ENCODE peak calls at places on chromosomes 16 and 17, in ten cellular contexts. C is breast epithelium, U is DND-41, A is ovary, F is cardiac muscle cell, B is ascending aorta, T is body of pancreas, E is stomach, J is mucosa of descending colon, V is AG09309. L is an unnamed sample.

GRCh38 chr16:2507052-2507678 is 6.6 kb upstream of the ATP6V0C start:
- DNase-seq in C (no peak), J (peak), F (no peak), V (no peak), A (no peak), E (no peak), U (no peak), T (peak), B (no peak), L (no peak)

GRCh38 chr17:45990836-45991235 is 8.2 kb upstream of the STH start:
- DNase-seq in B (no peak), A (no peak), U (no peak), T (no peak), E (no peak), J (no peak), V (no peak), C (no peak), F (no peak), L (no peak)

GRCh38 chr17:40520991-40521453 is 19.6 kb upstream of the TNS4 start:
- DNase-seq in V (no peak), A (no peak), T (no peak), U (no peak), E (no peak), F (no peak), B (no peak), J (no peak), C (peak), L (no peak)

GRCh38 chr16:1920727-1921155 is 2.5 kb upstream of the HS3ST6 start:
- DNase-seq in F (peak), C (no peak), U (no peak), V (no peak), E (peak), T (peak), A (no peak), B (no peak), J (no peak), L (no peak)

GRCh38 chr17:19482571-19482970 is 51.1 kb upstream of the SLC47A1 start:
- DNase-seq in E (no peak), U (no peak), C (no peak), V (no peak), B (no peak), J (no peak), T (no peak), A (no peak), F (no peak), L (no peak)

GRCh38 chr17:21493993-21494392 is 117.8 kb downstream of the KCNJ12 start:
- DNase-seq in C (no peak), A (no peak), F (no peak), T (no peak), B (no peak), U (no peak), V (no peak), J (no peak), E (no peak), L (no peak)

GRCh38 chr16:28081391-28081790 is 17.9 kb upstream of the GSG1L start:
- DNase-seq in V (no peak), F (no peak), T (no peak), B (no peak), E (no peak), U (no peak), A (no peak), J (no peak), C (no peak), L (no peak)

GRCh38 chr17:31684901-31685300 is 174.1 kb downstream of the COPRS start:
- DNase-seq in C (no peak), U (no peak), T (no peak), V (no peak), A (no peak), E (no peak), J (no peak), B (no peak), F (no peak), L (no peak)

GRCh38 chr17:57574040-57574513 is 171.0 kb downstream of the CCDC182 start:
- DNase-seq in T (peak), A (no peak), V (no peak), C (no peak), B (peak), F (no peak), E (no peak), U (no peak), J (no peak), L (no peak)

GRCh38 chr16:86635181-86635580 is 56.8 kb downstream of the FOXL1 start:
- DNase-seq in F (no peak), U (no peak), B (no peak), T (no peak), E (no peak), V (no peak), C (no peak), A (no peak), J (no peak), L (no peak)

GRCh38 chr16:85476389-85476788 is 136.7 kb upstream of the GSE1 start:
- DNase-seq in U (no peak), B (no peak), T (no peak), E (no peak), C (no peak), J (no peak), A (no peak), F (no peak), V (no peak), L (no peak)

GRCh38 chr16:82995927-82996441 is 369.2 kb downstream of the CDH13 start:
- DNase-seq in A (no peak), U (no peak), C (no peak), E (no peak), B (no peak), V (peak), J (no peak), T (no peak), F (no peak), L (no peak)

GRCh38 chr17:16178836-16179235 is 36.5 kb downstream of the NCOR1 start:
- DNase-seq in F (no peak), B (no peak), C (no peak), V (no peak), A (no peak), E (no peak), T (no peak), J (no peak), U (no peak), L (no peak)

GRCh38 chr17:7955414-7956042 is 23.5 kb downstream of the CNTROB start:
- DNase-seq in A (no peak), C (no peak), U (no peak), V (no peak), J (no peak), F (no peak), E (no peak), T (no peak), B (no peak), L (no peak)

GRCh38 chr16:53695070-53695469 is 8.6 kb downstream of the RPGRIP1L start:
- DNase-seq in T (no peak), U (no peak), V (peak), C (no peak), A (no peak), J (no peak), E (no peak), F (no peak), B (no peak), L (no peak)

GRCh38 chr16:68492151-68492500 is 43.8 kb upstream of the SMPD3 start:
- DNase-seq in F (no peak), B (no peak), U (no peak), E (no peak), J (no peak), T (no peak), C (no peak), V (no peak), A (no peak), L (no peak)

GRCh38 chr16:2866422-2866821 is 8.5 kb upstream of the PRSS22 start:
- DNase-seq in T (no peak), E (no peak), V (no peak), U (no peak), C (no peak), F (no peak), A (no peak), J (no peak), B (no peak), L (no peak)

GRCh38 chr17:64448665-64449512 is at the start of gene MILR1:
- DNase-seq in U (no peak), C (no peak), A (peak), E (no peak), J (no peak), B (no peak), T (no peak), F (no peak), V (peak), L (no peak)

GRCh38 chr17:83150369-83151055 is 71.1 kb downstream of the METRNL start:
- DNase-seq in F (no peak), B (no peak), T (no peak), U (no peak), E (no peak), A (no peak), J (no peak), V (no peak), C (peak), L (peak)

GRCh38 chr16:29198731-29199521 is 207.6 kb downstream of the NPIPB11 start:
- DNase-seq in A (no peak), V (no peak), J (no peak), T (no peak), E (no peak), C (peak), U (peak), B (no peak), F (no peak), L (no peak)

GRCh38 chr16:80931985-80932720 is 74.5 kb downstream of the CMC2 start:
- DNase-seq in E (peak), A (peak), B (no peak), C (peak), F (peak), J (peak), T (peak), U (no peak), V (peak), L (peak)

GRCh38 chr16:22638393-22639206 is 127.9 kb downstream of the NPIPB5 start:
- DNase-seq in E (no peak), F (no peak), A (no peak), C (no peak), U (no peak), J (no peak), V (peak), T (no peak), B (no peak), L (no peak)

GRCh38 chr17:35679007-35679682 is 52.3 kb upstream of the RASL10B start:
- DNase-seq in A (no peak), U (no peak), T (no peak), C (no peak), B (no peak), V (no peak), F (no peak), J (no peak), E (no peak), L (no peak)

GRCh38 chr16:57502048-57502775 is 15.9 kb upstream of the DOK4 start:
- DNase-seq in A (no peak), U (no peak), J (no peak), F (no peak), V (no peak), E (no peak), T (no peak), B (no peak), C (no peak), L (no peak)

GRCh38 chr16:85284138-85284897 is 172.0 kb upstream of the CIBAR2 start:
- DNase-seq in V (no peak), F (no peak), T (no peak), C (no peak), U (no peak), E (no peak), B (no peak), J (no peak), A (no peak), L (no peak)

GRCh38 chr17:77282524-77283515 is 142.1 kb downstream of the SEC14L1 start:
- DNase-seq in C (peak), F (no peak), T (peak), A (no peak), V (no peak), B (no peak), E (peak), J (peak), U (no peak), L (no peak)

GRCh38 chr16:55759983-55760664 is 72.8 kb downstream of the CES1 start:
- DNase-seq in T (no peak), F (peak), V (no peak), U (no peak), J (peak), A (no peak), E (no peak), C (no peak), B (no peak), L (no peak)

GRCh38 chr17:7217113-7217987 is 2.3 kb downstream of the DLG4 start:
- DNase-seq in J (no peak), C (no peak), E (peak), U (peak), V (no peak), B (no peak), A (no peak), F (peak), T (peak), L (no peak)

GRCh38 chr17:21370430-21370829 is 5.7 kb upstream of the KCNJ12 start:
- DNase-seq in E (no peak), J (no peak), C (no peak), B (no peak), U (no peak), F (peak), T (no peak), A (no peak), V (no peak), L (no peak)

DNA sequence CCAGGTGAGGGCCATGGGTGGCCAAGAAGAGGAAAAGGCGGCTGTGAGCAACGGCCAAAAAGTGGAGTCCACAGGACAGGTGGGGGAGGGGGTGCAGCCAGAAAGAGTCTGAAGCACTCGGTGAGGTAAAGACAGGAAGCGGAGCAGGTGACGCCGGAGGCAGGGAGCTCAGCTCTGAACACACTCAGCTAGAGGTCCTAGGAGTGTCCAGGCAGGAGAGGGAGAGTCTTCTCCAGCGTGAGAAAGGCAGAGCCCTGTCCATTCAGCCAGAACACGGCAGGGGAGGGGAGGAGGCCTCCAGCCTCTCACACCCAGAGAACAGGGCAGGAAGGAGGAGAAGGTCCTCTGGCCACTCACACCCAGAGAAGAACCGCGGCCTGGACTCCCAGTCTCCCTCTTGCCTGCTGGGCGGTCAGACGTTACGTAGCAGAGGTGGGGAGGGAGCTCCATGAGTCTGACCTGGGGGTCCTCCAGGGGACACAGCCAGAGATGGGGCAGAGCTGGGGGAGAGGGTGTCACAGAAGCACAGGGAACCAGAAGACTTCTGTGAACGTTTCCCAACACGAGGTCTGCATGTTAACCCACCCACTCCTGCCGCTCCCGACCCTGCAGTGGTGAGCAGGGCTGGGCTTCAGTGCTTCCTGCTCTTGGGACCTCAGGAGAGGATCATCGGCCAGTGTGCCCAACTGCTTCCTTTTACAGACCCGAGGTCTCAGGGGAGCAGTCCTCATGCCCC is 89.2 kb downstream of the ABR start:
- DNase-seq in C (no peak), U (no peak), T (no peak), F (no peak), B (no peak), J (no peak), V (no peak), A (no peak), E (peak), L (no peak)
- H3K4me3 ChIP-seq in C (peak), U (no peak), T (no peak), F (no peak), B (no peak), J (no peak), V (no peak), A (no peak), E (no peak), L (no peak)

DNA sequence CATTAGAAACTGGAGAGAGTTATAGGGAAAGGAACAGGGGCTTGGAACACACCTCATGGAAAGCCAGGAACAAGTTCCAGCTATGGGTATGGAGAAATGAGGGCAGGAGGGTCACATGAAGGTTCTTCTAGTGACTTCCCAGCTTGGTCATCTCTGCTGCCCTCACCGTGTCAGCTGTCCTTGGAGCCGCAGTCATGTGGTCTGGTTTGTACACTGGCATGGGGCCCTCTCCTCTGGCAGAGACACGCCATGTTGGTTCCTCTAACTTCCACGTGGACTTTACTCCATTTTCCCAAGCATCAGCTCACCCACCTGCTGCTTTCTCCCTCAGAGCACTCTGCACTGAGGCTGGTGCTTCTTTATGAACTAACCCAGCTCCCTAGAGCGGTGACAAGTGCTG is 26.3 kb downstream of the MPG start:
- DNase-seq in F (no peak), V (no peak), B (no peak), C (no peak), U (no peak), J (no peak), E (no peak), T (peak), A (no peak), L (no peak)
- H3K4me3 ChIP-seq in F (no peak), V (no peak), B (no peak), C (no peak), U (no peak), J (no peak), E (no peak), T (no peak), A (no peak), L (no peak)

GRCh38 chr17:81393684-81394376 is 1.4 kb upstream of the BAHCC1 start:
- DNase-seq in B (peak), E (peak), C (peak), J (peak), U (peak), T (peak), A (peak), F (peak), V (peak), L (peak)
- H3K4me3 ChIP-seq in B (peak), E (peak), C (peak), J (peak), U (peak), T (peak), A (peak), F (peak), V (peak), L (peak)

DNA sequence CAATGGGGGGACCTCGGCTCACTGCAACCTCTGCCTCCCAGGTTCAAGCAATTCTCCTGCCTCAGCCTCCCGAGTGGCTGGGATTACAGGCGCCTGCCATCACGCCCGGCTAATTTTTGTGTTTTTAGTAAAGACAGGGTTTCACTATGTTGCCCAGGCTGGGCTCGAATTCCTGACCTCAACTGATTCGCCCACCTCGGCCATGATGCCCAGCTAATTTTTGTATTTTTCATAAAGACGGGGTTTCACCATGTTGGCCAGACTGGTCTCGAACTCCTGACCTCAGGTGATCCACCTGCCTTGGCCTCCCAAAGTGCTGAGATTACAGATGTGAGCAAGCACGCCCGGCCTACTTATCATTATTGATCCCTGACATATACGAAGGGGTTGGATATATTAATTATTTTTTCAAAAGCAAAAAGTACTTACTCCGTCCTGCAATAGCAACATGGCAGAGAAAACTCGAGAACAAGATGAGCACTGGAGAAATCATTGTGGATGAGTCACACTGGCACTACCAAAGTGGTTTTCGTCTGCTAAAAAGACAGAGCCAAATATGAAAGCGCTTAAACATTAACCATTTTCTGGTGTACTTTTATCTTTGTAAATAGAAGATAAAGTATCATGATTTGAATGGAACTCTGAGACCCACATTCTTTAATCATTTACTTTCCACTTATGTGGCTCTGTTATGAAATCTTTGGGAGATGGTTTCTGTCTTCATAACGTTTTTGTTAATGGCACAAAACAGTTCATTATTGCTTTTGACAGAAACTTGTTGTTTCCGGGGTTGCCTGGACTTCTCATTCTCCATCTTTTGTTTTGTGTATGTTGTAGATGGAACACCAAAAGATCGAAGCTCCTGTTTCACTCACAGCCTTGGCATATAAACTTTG is at the start of gene APOH:
- DNase-seq in J (no peak), A (no peak), U (no peak), B (no peak), T (no peak), F (no peak), E (no peak), V (no peak), C (no peak), L (no peak)
- H3K4me3 ChIP-seq in J (no peak), A (no peak), U (no peak), B (no peak), T (no peak), F (no peak), E (no peak), V (no peak), C (no peak), L (no peak)

GRCh38 chr17:2237521-2237921 is 66.1 kb downstream of the SMG6 start:
- DNase-seq in C (no peak), T (no peak), J (no peak), E (no peak), B (no peak), A (peak), F (no peak), U (no peak), V (no peak), L (no peak)

GRCh38 chr17:2239170-2239551 is 64.4 kb downstream of the SMG6 start:
- DNase-seq in V (no peak), J (no peak), E (no peak), C (no peak), B (no peak), T (no peak), F (no peak), A (no peak), U (no peak), L (no peak)

GRCh38 chr17:2239882-2240430 is 63.6 kb downstream of the SMG6 start:
- DNase-seq in B (no peak), E (peak), C (no peak), F (no peak), V (peak), T (no peak), J (no peak), A (peak), U (no peak), L (no peak)

GRCh38 chr17:2237960-2238359 is 65.6 kb downstream of the SMG6 start:
- DNase-seq in U (no peak), E (no peak), A (no peak), C (no peak), T (no peak), V (no peak), J (no peak), B (no peak), F (no peak), L (no peak)

GRCh38 chr17:2238432-2239169 is 65.0 kb downstream of the SMG6 start:
- DNase-seq in V (no peak), C (no peak), J (no peak), F (peak), A (no peak), T (no peak), B (no peak), E (no peak), U (no peak), L (no peak)
- H3K4me3 ChIP-seq in V (no peak), C (peak), J (no peak), F (no peak), A (no peak), T (no peak), B (peak), E (no peak), U (no peak), L (peak)

L was measured in esophagus muscularis mucosa.